ENCODE peak calls at places on chromosome 4, in four cellular contexts. C, S, N and Z are unnamed samples.

GRCh38 chr4:184217569-184218131 is at the start of gene ENPP6:
- DNase-seq in C (no peak), S (no peak), N (no peak), Z (no peak)

GRCh38 chr4:22490718-22491330 is 25.0 kb downstream of the ADGRA3 start:
- DNase-seq in C (peak), S (no peak), N (no peak), Z (no peak)

GRCh38 chr4:27149541-27150212 is 289.0 kb downstream of the STIM2 start:
- DNase-seq in C (no peak), S (no peak), N (no peak), Z (no peak)

GRCh38 chr4:33086351-33086900 is 2366.3 kb downstream of the PCDH7 start:
- DNase-seq in C (no peak), S (no peak), N (no peak), Z (no peak)

GRCh38 chr4:109816082-109816442 is 500 bp downstream of the GAR1 start:
- DNase-seq in C (no peak), S (peak), N (no peak), Z (no peak)

GRCh38 chr4:99117876-99118693 is 26.0 kb downstream of the ADH4 start:
- DNase-seq in C (peak), S (peak), N (no peak), Z (peak)

GRCh38 chr4:118865091-118865708 is 23.5 kb upstream of the SYNPO2 start:
- DNase-seq in C (peak), S (peak), N (no peak), Z (peak)

GRCh38 chr4:103197765-103198110 is 405 bp downstream of the CENPE start:
- DNase-seq in C (peak), S (no peak), N (no peak), Z (no peak)

GRCh38 chr4:15054546-15054945 is 52.3 kb downstream of the CPEB2 start:
- DNase-seq in C (no peak), S (no peak), N (no peak), Z (no peak)

GRCh38 chr4:86934772-86935498 is at the start of gene AFF1:
- DNase-seq in C (peak), S (peak), N (peak), Z (peak)

GRCh38 chr4:62460329-62460728 is 1260.2 kb downstream of the ADGRL3 start:
- DNase-seq in C (no peak), S (no peak), N (no peak), Z (no peak)

GRCh38 chr4:152992027-152992426 is 55.9 kb downstream of the FHDC1 start:
- DNase-seq in C (no peak), S (no peak), N (no peak), Z (no peak)

GRCh38 chr4:7904108-7904516 is 35.5 kb downstream of the AFAP1 start:
- DNase-seq in C (no peak), S (no peak), N (no peak), Z (no peak)
- TF ChIP-seq NFIC in C (no peak), S (no peak), N (no peak), Z (no peak)

GRCh38 chr4:128385683-128386304 is 98.2 kb upstream of the PGRMC2 start:
- DNase-seq in C (peak), S (peak), N (no peak), Z (no peak)

GRCh38 chr4:128385199-128385598 is 97.6 kb upstream of the PGRMC2 start:
- DNase-seq in C (no peak), S (no peak), N (no peak), Z (no peak)

GRCh38 chr4:128384765-128385164 is 97.2 kb upstream of the PGRMC2 start:
- DNase-seq in C (no peak), S (no peak), N (no peak), Z (no peak)

GRCh38 chr4:128381748-128382559 is 94.3 kb upstream of the PGRMC2 start:
- DNase-seq in C (no peak), S (no peak), N (no peak), Z (no peak)

DNA sequence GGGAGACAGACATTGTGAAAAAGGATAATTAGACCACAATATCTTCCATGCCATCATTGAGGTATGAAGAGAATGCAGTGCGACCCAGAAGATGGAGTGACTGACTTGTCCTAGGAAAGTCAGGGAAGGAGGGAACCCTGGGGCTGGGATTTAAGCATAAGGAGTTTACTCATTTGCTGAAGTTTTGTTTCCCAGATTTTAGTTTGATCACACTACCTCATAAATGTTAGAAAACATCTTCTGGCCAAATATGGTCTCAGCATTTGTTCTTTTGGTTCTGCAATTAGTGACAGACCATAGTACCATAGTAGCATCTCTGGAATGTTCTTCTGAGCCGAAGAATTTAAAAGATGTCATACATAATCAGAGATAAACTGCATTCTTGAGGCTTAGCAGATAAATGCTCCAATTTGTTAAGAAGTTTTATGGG is 96.5 kb upstream of the PGRMC2 start:
- DNase-seq in C (no peak), S (no peak), N (no peak), Z (no peak)
- TF ChIP-seq NFIC in C (no peak), S (no peak), N (no peak), Z (peak)

GRCh38 chr4:142435599-142436235 is 410.4 kb downstream of the INPP4B start:
- DNase-seq in C (no peak), S (no peak), N (no peak), Z (no peak)

GRCh38 chr4:142443469-142443868 is 402.6 kb downstream of the INPP4B start:
- DNase-seq in C (no peak), S (no peak), N (no peak), Z (no peak)

GRCh38 chr4:142434519-142435224 is 411.4 kb downstream of the INPP4B start:
- DNase-seq in C (no peak), S (no peak), N (no peak), Z (no peak)

GRCh38 chr4:142440093-142440492 is 406.0 kb downstream of the INPP4B start:
- DNase-seq in C (no peak), S (no peak), N (no peak), Z (no peak)
- TF ChIP-seq NFIC in C (no peak), S (no peak), N (no peak), Z (no peak)

GRCh38 chr4:107552306-107552705 is 167.7 kb downstream of the PAPSS1 start:
- DNase-seq in C (no peak), S (no peak), N (no peak), Z (no peak)

GRCh38 chr4:107541511-107541910 is 178.5 kb downstream of the PAPSS1 start:
- DNase-seq in C (no peak), S (no peak), N (no peak), Z (no peak)

GRCh38 chr4:107548211-107548905 is 171.7 kb downstream of the PAPSS1 start:
- DNase-seq in C (no peak), S (peak), N (no peak), Z (no peak)

GRCh38 chr4:107546637-107547036 is 173.4 kb downstream of the PAPSS1 start:
- DNase-seq in C (no peak), S (peak), N (no peak), Z (no peak)
- TF ChIP-seq NFIC in C (no peak), S (no peak), N (no peak), Z (no peak)

GRCh38 chr4:180197471-180197870 is 2045.7 kb upstream of the TENM3 start:
- DNase-seq in C (no peak), S (no peak), N (no peak), Z (no peak)
- TF ChIP-seq NFIC in C (no peak), S (no peak), N (no peak), Z (no peak)

GRCh38 chr4:524196-524595 is 25.2 kb downstream of the PIGG start:
- DNase-seq in C (no peak), S (no peak), N (no peak), Z (no peak)
- TF ChIP-seq NFIC in C (no peak), S (no peak), N (no peak), Z (no peak)

DNA sequence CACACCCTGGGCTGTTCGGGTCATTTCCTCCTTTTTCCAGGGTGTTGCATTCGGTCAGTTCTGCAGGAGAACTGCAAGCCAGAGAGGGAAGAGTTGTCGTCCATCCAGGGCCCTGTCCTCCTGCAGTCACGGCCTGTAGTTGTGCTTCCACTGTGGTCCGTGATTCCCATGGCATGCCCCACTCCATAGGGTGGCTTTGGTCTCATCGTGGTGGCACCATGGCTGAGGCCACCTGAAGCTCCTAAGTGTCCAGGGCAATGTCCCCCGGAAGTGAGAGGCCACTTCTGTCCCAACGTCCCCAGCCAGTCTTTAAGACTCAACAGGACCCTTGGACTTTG is 83.6 kb downstream of the HTRA3 start:
- DNase-seq in C (no peak), S (no peak), N (no peak), Z (no peak)
- TF ChIP-seq NFIC in C (no peak), S (no peak), N (no peak), Z (no peak)

GRCh38 chr4:24924309-24924781 is 11.5 kb upstream of the CCDC149 start:
- DNase-seq in C (no peak), S (no peak), N (no peak), Z (no peak)
- TF ChIP-seq NFIC in C (no peak), S (no peak), N (no peak), Z (peak)

DNA sequence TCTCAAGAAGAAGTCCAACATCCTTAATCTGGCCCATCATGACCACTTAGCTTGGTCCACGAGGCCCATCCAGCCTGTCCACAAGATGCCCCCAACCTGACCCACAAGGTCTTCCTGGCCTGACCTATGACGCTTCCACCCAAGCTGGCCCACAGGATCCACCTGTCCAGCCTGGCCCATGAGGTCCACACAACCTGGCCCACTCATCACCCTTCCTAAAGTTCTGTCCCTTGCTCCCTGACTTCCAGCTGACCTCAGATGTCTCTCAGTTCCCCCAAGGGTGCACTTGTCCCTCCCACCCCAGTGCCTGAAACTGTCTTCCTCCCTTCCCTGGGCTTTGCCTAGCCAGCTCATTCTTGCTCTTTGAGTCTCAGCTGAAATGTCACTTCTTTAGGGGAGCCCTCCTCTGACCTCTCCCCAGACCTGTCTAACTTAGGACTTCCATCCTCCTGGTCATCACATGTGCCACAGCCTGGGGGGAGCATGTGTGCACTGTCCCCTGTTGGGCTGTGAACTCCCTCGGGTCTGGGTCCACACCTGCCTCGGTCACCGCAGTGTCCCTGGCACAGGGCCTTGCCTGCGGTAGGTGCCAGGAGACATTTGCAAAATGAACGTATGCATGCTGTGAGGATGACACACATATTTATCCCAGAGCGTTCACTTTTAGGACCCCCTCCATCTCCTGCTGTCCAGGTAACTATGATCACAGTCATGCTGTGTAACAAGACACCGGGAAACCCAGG is 61.7 kb downstream of the EVC start:
- DNase-seq in C (no peak), S (no peak), N (no peak), Z (no peak)
- TF ChIP-seq NFIC in C (no peak), S (no peak), N (no peak), Z (no peak)